ENCODE peak calls at places on chromosomes 16 and 17, in five cellular contexts. L, B, J, E and T are unnamed samples.
A peak's percentile ranks its signal among the peaks of the same experiment; 100 is the strongest.

GRCh38 chr16:31215287-31216115 is 1.4 kb downstream of the PYDC1 start:
- DNase-seq in E (peak; percentile 96), L (peak; percentile 37), B (peak; percentile 66), J (peak; percentile 23), T (peak; percentile 90)

GRCh38 chr17:61884864-61885263 is 21.5 kb upstream of the BRIP1 start:
- DNase-seq in J (no peak), L (no peak), E (no peak), B (no peak), T (no peak)

GRCh38 chr16:67544329-67544841 is 15.8 kb downstream of the RIPOR1 start:
- DNase-seq in L (no peak), E (peak; percentile 54), J (no peak), B (no peak), T (no peak)

GRCh38 chr17:40307001-40307690 is 1.8 kb upstream of the RARA start:
- DNase-seq in E (peak; percentile 50), L (no peak), J (no peak), B (no peak), T (no peak)

GRCh38 chr17:43701318-43701743 is 39.6 kb upstream of the MEOX1 start:
- DNase-seq in L (no peak), E (no peak), B (peak; percentile 20), J (peak; percentile 19), T (peak; percentile 43)

GRCh38 chr16:77618011-77618410 is 104.3 kb upstream of the NUDT7 start:
- DNase-seq in J (no peak), L (no peak), E (no peak), B (no peak), T (no peak)

GRCh38 chr17:50363217-50364060 is 9.5 kb downstream of the MRPL27 start:
- DNase-seq in J (no peak), E (no peak), B (no peak), L (no peak), T (peak; percentile 43)

GRCh38 chr16:70646260-70647241 is at the start of gene IL34:
- DNase-seq in E (no peak), J (no peak), L (no peak), B (no peak), T (peak; percentile 76)

GRCh38 chr16:47726031-47726675 is 265.0 kb downstream of the PHKB start:
- DNase-seq in B (no peak), L (no peak), E (no peak), J (no peak), T (no peak)

GRCh38 chr17:82050152-82050760 is 1.4 kb downstream of the RFNG start:
- DNase-seq in L (no peak), B (no peak), J (no peak), E (no peak), T (no peak)

GRCh38 chr17:80773243-80773991 is 218.2 kb upstream of the CHMP6 start:
- DNase-seq in J (no peak), B (peak; percentile 58), L (peak; percentile 35), E (no peak), T (no peak)

GRCh38 chr16:46714797-46715591 is 25.5 kb downstream of the ORC6 start:
- DNase-seq in J (no peak), L (no peak), B (no peak), E (no peak), T (no peak)

GRCh38 chr16:3059041-3059722 is 6.3 kb upstream of the IL32 start:
- DNase-seq in B (peak; percentile 92), L (peak; percentile 72), J (peak; percentile 77), E (peak; percentile 98), T (peak; percentile 94)

GRCh38 chr17:3976675-3977171 is 12.5 kb upstream of the ATP2A3 start:
- DNase-seq in J (peak; percentile 86), L (peak; percentile 93), B (peak; percentile 93), E (no peak), T (peak; percentile 90)

GRCh38 chr16:8878523-8878911 is 3.6 kb upstream of the LITAFD start:
- DNase-seq in E (no peak), L (no peak), J (peak; percentile 58), B (no peak), T (no peak)

GRCh38 chr17:8421571-8421970 is 14.1 kb upstream of the NDEL1 start:
- DNase-seq in L (no peak), B (no peak), E (no peak), J (no peak), T (no peak)

GRCh38 chr17:21539146-21539545 is 153.2 kb upstream of the KCNJ18 start:
- DNase-seq in E (no peak), B (no peak), J (no peak), L (no peak), T (no peak)

GRCh38 chr16:12303649-12304048 is 327.1 kb downstream of the SNX29 start:
- DNase-seq in E (no peak), J (no peak), L (no peak), B (no peak), T (no peak)

GRCh38 chr16:27920391-27920891 is 143.1 kb downstream of the GSG1L start:
- DNase-seq in L (peak; percentile 23), E (peak; percentile 15), J (peak; percentile 18), B (no peak), T (no peak)

GRCh38 chr17:2204393-2204792 is 99.2 kb downstream of the SMG6 start:
- DNase-seq in E (no peak), J (no peak), B (no peak), L (no peak), T (no peak)
- TF ChIP-seq POLR2AphosphoS5 in E (no peak), J (no peak), B (no peak), L (no peak), T (no peak)

GRCh38 chr17:45261577-45262515 is at the start of gene SPATA32:
- DNase-seq in L (peak; percentile 51), B (peak; percentile 72), E (no peak), J (no peak), T (peak; percentile 71)
- TF ChIP-seq POLR2A in L (no peak), B (no peak), E (no peak), J (no peak), T (no peak)

GRCh38 chr16:88737298-88738166 is 31.2 kb downstream of the CTU2 start:
- DNase-seq in L (peak; percentile 81), J (peak; percentile 64), B (peak; percentile 78), E (peak; percentile 97), T (peak; percentile 88)
- TF ChIP-seq POLR2AphosphoS5 in L (peak; percentile 85), J (peak; percentile 69), B (no peak), E (peak; percentile 36), T (no peak)

GRCh38 chr16:74666425-74667214 is at the start of gene RFWD3:
- DNase-seq in L (peak; percentile 99), E (peak; percentile 99), J (peak; percentile 99), B (peak; percentile 97), T (peak; percentile 97)
- TF ChIP-seq POLR2A in L (peak; percentile 30), E (peak; percentile 97), J (no peak), B (peak; percentile 68), T (peak; percentile 85)